ENCODE peak calls at places on chromosomes 6 and 20, in four cellular contexts. R is HepG2, T is HCT116, M is MM.1S. N is an unnamed sample.

GRCh38 chr6:84967965-84968364 is 203.6 kb upstream of the TBX18 start:
- DNase-seq in M (no peak), T (no peak), R (no peak), N (no peak)

GRCh38 chr6:116062496-116062895 is 1.8 kb upstream of the FRK start:
- DNase-seq in R (no peak), T (no peak), M (no peak), N (no peak)

GRCh38 chr20:17712708-17713107 is 12.9 kb downstream of the BANF2 start:
- DNase-seq in M (no peak), T (no peak), R (no peak), N (no peak)

GRCh38 chr6:89826029-89826528 is 3.6 kb upstream of the CASP8AP2 start:
- DNase-seq in T (no peak), R (no peak), M (no peak), N (no peak)

GRCh38 chr20:20205141-20205861 is 153.0 kb downstream of the CFAP61 start:
- DNase-seq in M (no peak), R (no peak), T (no peak), N (no peak)

GRCh38 chr6:83466328-83466727 is 35.5 kb upstream of the ME1 start:
- DNase-seq in M (no peak), R (no peak), T (no peak), N (no peak)

GRCh38 chr6:117165921-117166499 is 99.3 kb upstream of the VGLL2 start:
- DNase-seq in M (no peak), R (no peak), T (no peak), N (no peak)

GRCh38 chr6:129476248-129476564 is 233.8 kb downstream of the ARHGAP18 start:
- DNase-seq in T (no peak), R (no peak), M (no peak), N (no peak)

GRCh38 chr20:34713194-34713943 is 9.2 kb downstream of the TP53INP2 start:
- DNase-seq in M (no peak), R (peak; percentile 91), T (peak; percentile 67), N (peak; percentile 91)

GRCh38 chr6:9540534-9541126 is 874.2 kb downstream of the TFAP2A start:
- DNase-seq in T (peak; percentile 47), M (peak; percentile 61), R (peak; percentile 20), N (no peak)

GRCh38 chr20:57829805-57830514 is 120.1 kb upstream of the PMEPA1 start:
- DNase-seq in M (no peak), R (no peak), T (no peak), N (no peak)

GRCh38 chr6:52507557-52508260 is 69.2 kb downstream of the TRAM2 start:
- DNase-seq in R (no peak), M (no peak), T (no peak), N (no peak)

GRCh38 chr6:17101422-17102257 is at the start of gene STMND1:
- DNase-seq in T (no peak), R (no peak), M (no peak), N (no peak)

GRCh38 chr6:34132486-34133185 is 13.3 kb downstream of the GRM4 start:
- DNase-seq in R (peak; percentile 17), M (peak; percentile 48), T (no peak), N (no peak)

GRCh38 chr6:113449051-113449450 is 408.1 kb upstream of the MARCKS start:
- DNase-seq in T (peak; percentile 45), M (no peak), R (no peak), N (no peak)

GRCh38 chr6:132813173-132813856 is 1.1 kb upstream of the RPS12 start:
- DNase-seq in T (no peak), M (peak; percentile 61), R (peak; percentile 57), N (no peak)

DNA sequence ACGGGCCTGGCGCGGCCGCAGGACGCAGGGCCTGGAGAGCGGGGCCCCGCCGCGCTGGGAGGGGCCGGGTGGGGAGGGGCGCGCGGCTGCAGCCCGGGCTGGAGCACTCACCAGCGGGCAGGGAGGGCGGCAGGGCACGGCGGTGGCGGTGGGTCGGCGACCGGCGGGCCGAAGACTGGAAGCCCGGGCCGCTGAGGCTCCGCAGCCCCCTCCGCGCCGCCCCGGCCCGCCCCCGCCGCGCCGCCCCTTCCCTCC is at the start of gene GATA5:
- DNase-seq in T (no peak), M (no peak), R (no peak), N (no peak)
- H3K27me3 ChIP-seq in T (no peaks in the 10 kb centered on the region), M (peaks cover 88% of the 10 kb centered on the region), R (peaks cover 12% of the 10 kb centered on the region), N (no peaks in the 10 kb centered on the region)

GRCh38 chr20:62485062-62485700 is 9.4 kb upstream of the GATA5 start:
- DNase-seq in R (no peak), T (no peak), M (no peak), N (no peak)

GRCh38 chr20:62485701-62486089 is 9.9 kb upstream of the GATA5 start:
- DNase-seq in R (no peak), T (no peak), M (no peak), N (no peak)

GRCh38 chr20:62483613-62484468 is 8.0 kb upstream of the GATA5 start:
- DNase-seq in T (no peak), R (no peak), M (no peak), N (no peak)

GRCh38 chr20:62482970-62483369 is 7.2 kb upstream of the GATA5 start:
- DNase-seq in R (no peak), T (no peak), M (no peak), N (no peak)

GRCh38 chr20:62484478-62484877 is 8.7 kb upstream of the GATA5 start:
- DNase-seq in T (no peak), R (no peak), M (no peak), N (no peak)
- H3K27me3 ChIP-seq in T (no peaks in the 10 kb centered on the region), R (peaks cover 43% of the 10 kb centered on the region), M (peaks cover 97% of the 10 kb centered on the region), N (no peaks in the 10 kb centered on the region)

GRCh38 chr6:46393161-46393939 is 97.9 kb downstream of the RCAN2 start:
- DNase-seq in R (no peak), M (no peak), T (no peak), N (no peak)

GRCh38 chr6:46390153-46390876 is 100.9 kb downstream of the RCAN2 start:
- DNase-seq in T (no peak), M (no peak), R (no peak), N (no peak)

GRCh38 chr6:46393940-46394337 is 97.3 kb downstream of the RCAN2 start:
- DNase-seq in M (no peak), R (no peak), T (no peak), N (no peak)

GRCh38 chr6:46392294-46392693 is 99.0 kb downstream of the RCAN2 start:
- DNase-seq in T (no peak), M (no peak), R (no peak), N (no peak)

GRCh38 chr6:46395530-46395929 is 95.7 kb downstream of the RCAN2 start:
- DNase-seq in R (no peak), T (no peak), M (no peak), N (no peak)
- H3K27me3 ChIP-seq in R (no peaks in the 10 kb centered on the region), T (peaks cover 4% of the 10 kb centered on the region), M (no peaks in the 10 kb centered on the region), N (peaks cover 3% of the 10 kb centered on the region)

GRCh38 chr6:29354980-29355379 is 13.7 kb downstream of the OR5V1 start:
- DNase-seq in R (no peak), M (no peak), T (no peak), N (no peak)
- H3K27me3 ChIP-seq in R (no peaks in the 10 kb centered on the region), M (no peaks in the 10 kb centered on the region), T (no peaks in the 10 kb centered on the region), N (peaks cover 5% of the 10 kb centered on the region)

GRCh38 chr6:26232950-26233607 is 131.9 kb upstream of the BTN3A2 start:
- DNase-seq in M (no peak), R (no peak), T (no peak), N (no peak)
- H3K27me3 ChIP-seq in M (no peaks in the 10 kb centered on the region), R (no peaks in the 10 kb centered on the region), T (no peaks in the 10 kb centered on the region), N (no peaks in the 10 kb centered on the region)

GRCh38 chr6:100462396-100462795 is 2.3 kb downstream of the SIM1 start:
- DNase-seq in M (no peak), R (no peak), T (no peak), N (no peak)
- H3K27me3 ChIP-seq in M (peaks cover 26% of the 10 kb centered on the region), R (peaks cover 8% of the 10 kb centered on the region), T (no peaks in the 10 kb centered on the region), N (peaks cover 7% of the 10 kb centered on the region)

N was measured in Panc1.